ENCODE peak calls at places on chromosome 3, in eight cellular contexts. G, Q, F, P, D, K, A and I are unnamed samples.

GRCh38 chr3:135967867-135968266 is 2.3 kb downstream of the PPP2R3A start:
- DNase-seq in A (no peak), K (no peak), G (no peak), F (no peak), D (no peak), Q (no peak), P (no peak), I (no peak)

GRCh38 chr3:134320749-134321148 is 53.5 kb downstream of the AMOTL2 start:
- DNase-seq in D (peak), K (no peak), Q (no peak), A (no peak), G (no peak), F (no peak), P (no peak), I (no peak)

GRCh38 chr3:41363830-41364523 is 164.7 kb downstream of the CTNNB1 start:
- DNase-seq in G (no peak), K (no peak), P (no peak), F (no peak), D (no peak), A (no peak), Q (no peak), I (no peak)

GRCh38 chr3:34132069-34132677 is 333.7 kb downstream of the PDCD6IP start:
- DNase-seq in G (no peak), D (no peak), F (no peak), K (no peak), Q (no peak), A (no peak), P (no peak), I (no peak)

GRCh38 chr3:15647629-15648167 is 46.2 kb downstream of the BTD start:
- DNase-seq in Q (peak), G (no peak), F (no peak), D (peak), P (no peak), K (peak), A (peak), I (peak)

GRCh38 chr3:187318819-187319616 is 27.5 kb upstream of the MASP1 start:
- DNase-seq in Q (peak), G (peak), P (no peak), D (peak), A (peak), F (no peak), K (peak), I (peak)

GRCh38 chr3:120956143-120956542 is 48.1 kb downstream of the STXBP5L start:
- DNase-seq in K (no peak), A (no peak), G (no peak), D (no peak), P (no peak), Q (peak), F (no peak), I (no peak)

GRCh38 chr3:167575000-167575399 is 78.7 kb downstream of the WDR49 start:
- DNase-seq in D (peak), A (no peak), G (no peak), K (no peak), P (no peak), F (peak), Q (no peak), I (no peak)

GRCh38 chr3:49278548-49278947 is 1.5 kb upstream of the C3orf62 start:
- DNase-seq in K (no peak), D (no peak), P (no peak), A (no peak), F (no peak), G (no peak), Q (no peak), I (no peak)

GRCh38 chr3:22013641-22014040 is 262.6 kb upstream of the ZNF385D start:
- DNase-seq in G (no peak), A (no peak), K (no peak), P (no peak), F (no peak), Q (no peak), D (no peak), I (no peak)

GRCh38 chr3:114214542-114215341 is 22.6 kb downstream of the ZNF80 start:
- DNase-seq in K (no peak), D (peak), A (no peak), G (no peak), Q (no peak), F (no peak), P (no peak), I (no peak)

GRCh38 chr3:48566401-48566760 is 2.8 kb upstream of the UCN2 start:
- DNase-seq in A (no peak), K (no peak), G (no peak), D (no peak), P (no peak), Q (no peak), F (no peak), I (no peak)

GRCh38 chr3:195068045-195068444 is 202.9 kb downstream of the XXYLT1 start:
- DNase-seq in F (no peak), G (no peak), D (peak), A (no peak), Q (no peak), K (no peak), P (no peak), I (no peak)

GRCh38 chr3:156474560-156475389 is 80.1 kb downstream of the SSR3 start:
- DNase-seq in Q (no peak), F (no peak), P (no peak), A (no peak), G (peak), K (no peak), D (peak), I (no peak)

GRCh38 chr3:133408961-133409360 is 9.1 kb downstream of the BFSP2 start:
- DNase-seq in P (no peak), K (peak), F (no peak), D (peak), A (no peak), G (no peak), Q (no peak), I (no peak)

GRCh38 chr3:46719044-46719565 is 1.4 kb upstream of the PRSS50 start:
- DNase-seq in K (no peak), Q (no peak), F (no peak), A (no peak), P (no peak), D (no peak), G (no peak), I (no peak)

DNA sequence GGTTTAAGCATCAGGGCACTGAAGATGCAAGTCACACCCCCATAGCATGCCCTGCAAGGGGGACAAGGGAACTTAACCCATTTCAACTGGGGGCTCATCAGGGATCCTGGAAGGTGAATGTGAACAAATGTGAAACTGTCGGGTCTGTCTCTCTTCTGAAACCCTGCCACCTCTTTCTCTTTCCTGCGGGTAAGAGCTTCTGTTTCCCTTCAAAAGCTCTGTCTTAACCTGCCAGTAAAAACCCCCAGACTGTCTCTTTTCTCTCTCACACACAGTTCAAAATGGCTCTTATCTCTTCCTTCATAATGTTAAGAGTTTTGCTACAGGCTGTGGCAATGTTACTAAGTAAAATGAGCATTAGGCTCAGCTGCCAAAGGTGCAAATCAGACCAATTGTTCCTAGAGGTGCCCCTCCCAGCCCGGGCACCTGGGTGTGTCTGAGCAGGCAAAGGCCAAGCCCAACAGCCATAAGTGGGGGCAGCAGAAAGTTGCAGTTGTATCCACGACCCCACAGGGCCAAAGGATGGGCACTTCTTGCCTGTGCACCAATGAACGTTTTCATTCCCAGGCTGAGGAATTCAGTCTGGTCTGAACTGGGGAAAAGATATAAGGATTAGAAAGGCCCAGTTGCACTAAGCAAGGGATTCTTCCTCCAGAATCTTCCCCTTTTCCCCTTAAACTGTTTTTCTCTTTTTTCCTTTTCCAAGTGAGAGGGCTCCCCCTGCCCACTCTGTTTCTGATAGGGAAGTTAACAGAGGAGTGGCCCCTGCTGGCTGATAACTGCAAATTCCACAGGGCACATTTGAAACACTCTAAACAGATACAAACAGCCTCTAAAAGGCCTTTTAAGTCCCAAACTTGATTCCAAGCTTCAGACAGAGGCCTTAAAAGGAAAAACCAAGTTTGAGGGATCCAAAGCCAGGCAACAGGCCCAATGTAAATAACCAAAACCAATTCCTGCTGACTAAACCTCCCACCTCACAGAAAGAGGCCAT is 113.8 kb upstream of the EPHA6 start:
- DNase-seq in K (no peak), D (peak), P (no peak), F (no peak), G (peak), A (no peak), Q (peak), I (no peak)
- TF ChIP-seq CTCF in K (no peak), D (no peak), P (no peak), F (no peak), G (peak), A (no peak), Q (peak), I (no peak)

DNA sequence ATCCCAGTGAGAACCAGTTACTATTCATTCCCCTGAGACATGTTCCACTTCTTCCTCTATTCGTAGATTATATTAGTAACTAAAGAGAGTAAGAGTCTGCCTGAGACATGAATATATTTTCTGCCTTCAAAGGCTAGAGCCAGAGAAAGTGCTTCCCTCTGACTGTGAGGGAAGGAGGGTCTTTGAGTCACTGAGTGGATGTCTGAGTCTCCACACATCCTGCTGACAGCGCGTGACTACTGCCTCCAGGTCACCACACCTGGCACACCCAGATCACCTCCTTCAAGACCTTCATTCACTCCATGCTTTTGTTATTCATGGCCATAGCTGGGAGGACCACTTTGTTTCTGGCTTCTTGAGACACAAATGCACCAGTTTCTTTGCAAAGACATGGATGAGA is 135.6 kb downstream of the SOX2 start:
- DNase-seq in F (no peak), K (no peak), G (no peak), D (no peak), P (no peak), A (no peak), Q (no peak), I (no peak)
- H3K4me3 ChIP-seq in F (no peak), K (no peak), G (no peak), D (no peak), P (no peak), A (no peak), Q (no peak), I (no peak)

GRCh38 chr3:148089171-148089570 is 608.5 kb upstream of the AGTR1 start:
- DNase-seq in K (no peak), Q (peak), D (no peak), G (no peak), F (no peak), A (no peak), P (no peak), I (no peak)
- TF ChIP-seq CTCF in K (no peak), Q (no peak), D (no peak), G (no peak), F (no peak), A (no peak), P (no peak), I (no peak)

GRCh38 chr3:151431940-151432339 is 28.9 kb downstream of the IGSF10 start:
- DNase-seq in A (peak), Q (no peak), F (no peak), G (no peak), D (peak), P (no peak), K (peak), I (no peak)

GRCh38 chr3:151434151-151434890 is 26.5 kb downstream of the IGSF10 start:
- DNase-seq in K (peak), D (peak), G (no peak), P (no peak), A (peak), F (no peak), Q (no peak), I (peak)

GRCh38 chr3:151428386-151428785 is 32.5 kb downstream of the IGSF10 start:
- DNase-seq in A (no peak), G (no peak), Q (no peak), D (no peak), F (no peak), K (no peak), P (no peak), I (no peak)

GRCh38 chr3:151432624-151433372 is 28.1 kb downstream of the IGSF10 start:
- DNase-seq in D (no peak), A (no peak), P (no peak), F (no peak), K (no peak), G (no peak), Q (no peak), I (no peak)

GRCh38 chr3:151430821-151431484 is 29.9 kb downstream of the IGSF10 start:
- DNase-seq in P (no peak), D (no peak), Q (no peak), G (no peak), A (no peak), F (no peak), K (no peak), I (no peak)
- H3K4me3 ChIP-seq in P (no peak), D (no peak), Q (no peak), G (no peak), A (no peak), F (no peak), K (no peak), I (no peak)

GRCh38 chr3:37949866-37950265 is 40.7 kb upstream of the VILL start:
- DNase-seq in G (no peak), A (no peak), Q (no peak), K (no peak), P (no peak), F (no peak), D (peak), I (no peak)
- TF ChIP-seq CTCF in G (no peak), A (no peak), Q (no peak), K (no peak), P (no peak), F (no peak), D (no peak), I (no peak)

GRCh38 chr3:29527251-29527650 is 246.4 kb downstream of the RBMS3 start:
- DNase-seq in D (no peak), A (no peak), Q (no peak), G (peak), F (no peak), K (no peak), P (no peak), I (no peak)

GRCh38 chr3:29533992-29534391 is 253.1 kb downstream of the RBMS3 start:
- DNase-seq in D (no peak), K (no peak), F (no peak), P (no peak), G (no peak), A (no peak), Q (no peak), I (no peak)

GRCh38 chr3:29536016-29536736 is 255.3 kb downstream of the RBMS3 start:
- DNase-seq in P (no peak), K (no peak), Q (no peak), G (no peak), D (no peak), A (no peak), F (no peak), I (no peak)

GRCh38 chr3:29532473-29532872 is 251.6 kb downstream of the RBMS3 start:
- DNase-seq in Q (no peak), K (no peak), P (no peak), F (no peak), G (no peak), D (no peak), A (no peak), I (no peak)

GRCh38 chr3:29531611-29532150 is 250.8 kb downstream of the RBMS3 start:
- DNase-seq in F (no peak), D (no peak), A (no peak), P (no peak), G (no peak), Q (no peak), K (no peak), I (no peak)
- H3K4me3 ChIP-seq in F (no peak), D (no peak), A (no peak), P (no peak), G (no peak), Q (no peak), K (no peak), I (no peak)

GRCh38 chr3:32484437-32484836 is 18.2 kb downstream of the CMTM6 start:
- DNase-seq in Q (no peak), D (no peak), A (no peak), K (no peak), P (no peak), F (no peak), G (no peak), I (no peak)
- TF ChIP-seq CTCF in Q (no peak), D (no peak), A (no peak), K (no peak), P (no peak), F (no peak), G (no peak), I (no peak)

DNA sequence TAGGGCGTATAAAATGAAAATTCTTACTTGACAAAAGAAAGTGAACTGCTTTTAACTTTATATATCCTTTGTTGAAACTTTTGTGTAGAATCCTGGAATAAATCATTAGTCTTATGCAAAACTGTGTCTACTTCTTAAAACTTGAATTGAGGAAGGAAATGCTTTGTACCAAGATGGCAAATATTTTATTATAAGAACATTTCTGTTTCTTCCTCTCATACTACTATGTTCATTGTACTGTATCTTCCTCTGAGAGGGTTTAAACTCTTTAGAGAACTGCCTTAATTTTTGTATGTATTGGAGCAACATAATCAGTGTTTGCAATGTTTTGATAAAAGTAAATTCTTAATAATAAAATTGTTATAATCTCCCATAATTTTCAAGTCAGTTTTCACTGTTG is 42.0 kb downstream of the RASA2 start:
- DNase-seq in F (no peak), D (no peak), A (no peak), G (no peak), P (no peak), K (no peak), Q (no peak), I (no peak)
- H3K4me3 ChIP-seq in F (no peak), D (no peak), A (no peak), G (no peak), P (no peak), K (no peak), Q (no peak), I (no peak)

GRCh38 chr3:127002195-127003174 is 19.6 kb downstream of the PLXNA1 start:
- DNase-seq in P (peak), Q (no peak), G (peak), K (peak), F (peak), A (peak), D (peak), I (peak)

GRCh38 chr3:127003175-127003555 is 20.2 kb downstream of the PLXNA1 start:
- DNase-seq in A (no peak), P (no peak), F (no peak), G (no peak), K (no peak), Q (no peak), D (no peak), I (no peak)

GRCh38 chr3:127000792-127001191 is 17.9 kb downstream of the PLXNA1 start:
- DNase-seq in D (no peak), G (no peak), K (no peak), P (no peak), F (no peak), Q (no peak), A (no peak), I (no peak)

GRCh38 chr3:127000128-127000527 is 17.2 kb downstream of the PLXNA1 start:
- DNase-seq in F (no peak), G (no peak), P (no peak), K (no peak), Q (no peak), A (no peak), D (no peak), I (no peak)

GRCh38 chr3:127001486-127002194 is 18.7 kb downstream of the PLXNA1 start:
- DNase-seq in F (no peak), D (no peak), P (no peak), K (no peak), G (no peak), A (no peak), Q (no peak), I (no peak)
- TF ChIP-seq CTCF in F (no peak), D (no peak), P (no peak), K (no peak), G (no peak), A (no peak), Q (no peak), I (no peak)

GRCh38 chr3:163056874-163057497 is 1560.4 kb downstream of the OTOL1 start:
- DNase-seq in G (peak), Q (peak), F (no peak), K (no peak), D (peak), A (peak), P (no peak), I (peak)

DNA sequence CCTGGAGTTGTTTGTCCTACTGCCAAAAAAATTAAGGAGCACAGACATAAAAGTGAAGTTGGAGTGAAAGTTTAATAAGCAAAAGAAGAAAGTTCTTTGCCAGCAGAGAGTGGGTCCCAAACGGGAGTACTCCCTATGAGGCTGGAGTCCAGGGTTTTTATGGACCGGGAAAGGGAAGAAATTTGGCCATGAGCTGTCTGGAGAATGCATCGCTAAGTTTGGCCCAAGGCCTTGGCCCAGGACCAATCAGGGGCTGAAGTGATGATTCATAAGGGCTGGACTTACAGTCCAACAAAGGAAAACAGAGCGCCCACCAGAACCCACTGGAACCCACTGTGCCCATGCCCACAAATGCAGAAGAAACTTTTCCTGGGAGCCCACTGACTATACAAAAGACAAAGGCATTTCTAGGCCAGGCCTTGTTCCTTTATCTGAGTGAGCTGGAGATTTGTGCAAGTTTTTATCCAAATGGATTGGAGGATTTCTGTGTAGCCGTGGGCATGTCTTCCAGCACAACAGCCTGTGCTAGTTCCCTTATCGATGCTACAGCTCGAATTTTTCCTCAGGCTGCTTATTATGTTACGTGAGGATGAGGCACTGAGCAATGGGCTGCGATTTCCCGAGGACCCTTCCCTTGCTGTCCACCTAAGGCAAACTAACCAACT is 1561.7 kb downstream of the OTOL1 start:
- DNase-seq in K (no peak), F (no peak), P (peak), G (no peak), D (no peak), A (no peak), Q (no peak), I (no peak)
- H3K4me3 ChIP-seq in K (no peak), F (no peak), P (no peak), G (no peak), D (no peak), A (no peak), Q (no peak), I (no peak)